ENCODE peak calls at places on chromosome 21, in six cellular contexts. L, A, F, Z, C and I are unnamed samples.
A peak's percentile ranks its signal among the peaks of the same experiment; 100 is the strongest.

GRCh38 chr21:38950388-38951094 is 144.8 kb downstream of the ETS2 start:
- DNase-seq in L (no peak), A (no peak), F (no peak), Z (no peak), C (no peak), I (no peak)

GRCh38 chr21:34852438-34852837 is 183.6 kb downstream of the CLIC6 start:
- DNase-seq in L (no peak), A (no peak), F (no peak), Z (no peak), C (no peak), I (no peak)

GRCh38 chr21:35208810-35209517 is 159.9 kb upstream of the RUNX1 start:
- DNase-seq in L (peak; percentile 77), A (no peak), F (no peak), Z (no peak), C (no peak), I (no peak)

GRCh38 chr21:27806261-27806660 is 839.4 kb upstream of the ADAMTS5 start:
- DNase-seq in L (no peak), A (no peak), F (no peak), Z (no peak), C (no peak), I (no peak)

GRCh38 chr21:28781602-28782274 is 210.9 kb downstream of the LTN1 start:
- DNase-seq in L (no peak), A (no peak), F (no peak), Z (no peak), C (peak; percentile 53), I (no peak)

GRCh38 chr21:15966651-15967050 is 236.9 kb downstream of the USP25 start:
- DNase-seq in L (no peak), A (no peak), F (no peak), Z (no peak), C (no peak), I (no peak)

GRCh38 chr21:35265170-35265877 is 216.2 kb upstream of the RUNX1 start:
- DNase-seq in L (no peak), A (no peak), F (peak; percentile 39), Z (no peak), C (no peak), I (no peak)

GRCh38 chr21:26050857-26051256 is 119.7 kb downstream of the APP start:
- DNase-seq in L (no peak), A (no peak), F (no peak), Z (no peak), C (no peak), I (no peak)

GRCh38 chr21:38819719-38820147 is 14.0 kb downstream of the ETS2 start:
- DNase-seq in L (no peak), A (no peak), F (peak; percentile 82), Z (no peak), C (no peak), I (no peak)

GRCh38 chr21:23160914-23161313 is 2162.7 kb downstream of the NCAM2 start:
- DNase-seq in L (no peak), A (no peak), F (no peak), Z (no peak), C (no peak), I (no peak)

GRCh38 chr21:35528109-35529042 is 479.3 kb upstream of the RUNX1 start:
- DNase-seq in L (no peak), A (peak; percentile 77), F (no peak), Z (no peak), C (no peak), I (no peak)

GRCh38 chr21:28793043-28793442 is 199.6 kb downstream of the LTN1 start:
- DNase-seq in L (no peak), A (no peak), F (no peak), Z (no peak), C (no peak), I (no peak)

GRCh38 chr21:19326581-19327319 is 923.2 kb upstream of the TMPRSS15 start:
- DNase-seq in L (no peak), A (no peak), F (no peak), Z (no peak), C (no peak), I (no peak)

GRCh38 chr21:30207252-30207579 is 8.7 kb downstream of the CLDN8 start:
- DNase-seq in L (no peak), A (no peak), F (no peak), Z (no peak), C (no peak), I (no peak)

GRCh38 chr21:32386195-32386870 is 6.5 kb downstream of the URB1 start:
- DNase-seq in L (no peak), A (no peak), F (no peak), Z (no peak), C (no peak), I (no peak)

GRCh38 chr21:23977971-23978370 is 1629.3 kb downstream of the MRPL39 start:
- DNase-seq in L (no peak), A (no peak), F (no peak), Z (no peak), C (no peak), I (no peak)

DNA sequence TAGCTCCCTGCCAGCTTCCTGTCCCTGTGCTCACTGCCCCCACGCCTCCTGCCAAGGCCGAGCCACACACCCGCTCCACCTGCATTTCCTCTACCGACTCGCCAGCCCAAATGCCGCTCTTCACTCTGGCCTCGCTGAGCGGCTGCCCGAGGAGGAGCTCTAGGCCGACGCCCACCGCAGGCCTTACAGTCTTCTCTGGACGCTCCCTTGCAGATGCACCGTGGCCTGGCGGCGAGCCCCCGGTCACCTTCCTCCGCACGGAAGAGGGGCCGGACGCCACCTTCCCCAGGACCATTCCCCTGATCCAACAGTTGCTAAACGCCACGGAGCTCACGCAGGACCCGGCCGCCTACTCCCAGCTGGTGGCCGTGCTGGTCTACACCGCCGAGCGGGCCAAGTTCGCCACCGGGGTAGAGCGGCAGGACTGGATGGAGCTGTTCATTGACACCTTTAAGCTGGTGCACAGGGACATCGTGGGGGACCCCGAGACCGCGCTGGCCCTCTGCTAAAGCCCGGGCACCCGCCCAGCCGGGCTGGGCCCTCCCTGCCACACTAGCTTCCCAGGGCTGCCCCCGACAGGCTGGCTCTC is 26.3 kb downstream of the FTCD start:
- DNase-seq in L (no peak), A (peak; percentile 79), F (no peak), Z (no peak), C (no peak), I (no peak)
- H3K27ac ChIP-seq in L (no peak overlapping the region), A (no peak overlapping the region), F (no peak overlapping the region), Z (no peak overlapping the region), C (no peak overlapping the region), I (no peak overlapping the region)

DNA sequence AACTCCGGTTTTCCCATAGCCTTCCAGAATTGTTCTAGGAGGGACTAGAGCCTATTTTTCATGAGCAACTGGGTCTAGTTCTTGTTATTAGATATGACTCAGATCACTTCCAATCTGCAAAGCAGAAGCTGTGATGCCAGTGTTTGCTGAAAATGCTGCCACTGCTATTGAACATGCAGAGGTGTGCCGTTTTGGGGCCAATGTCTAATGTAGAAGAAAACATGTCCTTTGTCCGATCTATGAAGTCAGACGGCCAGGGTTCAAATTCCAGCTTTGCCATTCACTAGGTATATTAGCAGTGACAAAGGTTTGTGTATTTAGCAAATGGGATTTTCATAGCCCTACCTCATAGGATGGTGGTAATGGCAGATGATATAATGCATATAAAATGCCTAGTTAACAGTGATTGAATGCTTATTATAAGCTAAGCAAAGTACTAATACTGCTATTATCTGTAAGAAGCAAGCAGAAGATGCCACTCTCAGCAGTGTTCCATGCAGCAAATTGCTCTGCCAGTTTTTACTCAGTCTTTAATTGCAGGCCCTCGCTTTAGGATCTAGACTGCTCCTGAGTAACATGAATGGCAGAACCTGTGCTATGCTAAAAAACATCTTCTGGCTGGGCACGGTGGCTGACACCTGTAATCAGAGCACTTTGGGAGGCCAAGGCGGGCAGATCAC is 40.1 kb upstream of the CXADR start:
- DNase-seq in L (no peak), A (no peak), F (no peak), Z (no peak), C (no peak), I (no peak)
- H3K27ac ChIP-seq in L (no peak overlapping the region), A (no peak overlapping the region), F (no peak overlapping the region), Z (peak overlapping the region; percentile 76), C (no peak overlapping the region), I (no peak overlapping the region)

GRCh38 chr21:33541756-33542639 is at the start of gene GART:
- DNase-seq in L (no peak), A (peak; percentile 96), F (peak; percentile 76), Z (peak; percentile 67), C (peak; percentile 90), I (peak; percentile 66)

GRCh38 chr21:33539612-33540011 is 2.3 kb downstream of the GART start:
- DNase-seq in L (no peak), A (no peak), F (no peak), Z (no peak), C (no peak), I (no peak)

GRCh38 chr21:33542640-33543504 is at the start of gene SON:
- DNase-seq in L (peak; percentile 97), A (peak; percentile 98), F (peak; percentile 95), Z (peak; percentile 95), C (peak; percentile 100), I (peak; percentile 99)

GRCh38 chr21:33540711-33541104 is 1.2 kb downstream of the GART start:
- DNase-seq in L (no peak), A (no peak), F (no peak), Z (no peak), C (no peak), I (no peak)

DNA sequence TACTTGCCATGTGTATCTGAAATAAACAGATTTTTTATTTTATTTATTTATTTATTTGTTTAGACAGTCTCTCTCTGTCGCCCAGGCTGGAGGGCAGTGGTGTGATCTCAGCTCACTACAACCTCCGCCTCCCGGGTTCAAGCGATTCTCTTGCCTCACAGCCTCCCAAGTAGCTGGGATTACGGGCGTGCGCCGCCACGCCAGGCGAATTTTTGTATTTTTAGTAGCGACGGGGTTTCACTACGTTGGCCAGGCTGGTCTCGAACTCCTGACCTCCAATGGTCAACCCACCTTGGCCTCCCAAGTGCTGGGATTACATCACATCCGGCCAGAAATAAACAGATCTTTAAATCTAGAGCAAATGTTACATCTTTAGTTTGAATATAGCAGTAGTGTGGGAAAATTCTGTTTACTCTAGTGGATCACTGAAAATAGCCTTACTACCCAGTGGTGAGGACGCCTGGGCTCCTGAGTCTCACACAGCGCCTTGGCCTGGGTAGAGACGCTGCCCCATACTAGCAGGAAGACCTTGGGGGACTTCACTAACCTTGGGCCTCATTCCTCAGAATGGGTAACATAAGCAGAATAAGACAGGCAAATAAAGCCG is 709 bp downstream of the GART start:
- DNase-seq in L (no peak), A (no peak), F (peak; percentile 4), Z (no peak), C (no peak), I (no peak)
- H3K27ac ChIP-seq in L (peak overlapping the region; percentile 100), A (peak overlapping the region; percentile 99), F (peak overlapping the region; percentile 98), Z (peak overlapping the region; percentile 99), C (peak overlapping the region; percentile 100), I (peak overlapping the region; percentile 98)

GRCh38 chr21:45532826-45533730 is 9.2 kb downstream of the SLC19A1 start:
- DNase-seq in L (no peak), A (peak; percentile 79), F (no peak), Z (no peak), C (no peak), I (no peak)
- H3K27ac ChIP-seq in L (no peak overlapping the region), A (peak overlapping the region; percentile 88), F (no peak overlapping the region), Z (no peak overlapping the region), C (peak overlapping the region; percentile 86), I (peak overlapping the region; percentile 21)